ENCODE peak calls at places on chromosomes 12 and 14, in five cellular contexts. R is stimulated activated CD4-positive, alpha-beta T cell treated with anti-CD3 and anti-CD28 coated beads, TNF-alpha, amount 100 ng/mL, for 1 hour; M is B cell; Q is germinal center; K is BJ. I is an unnamed sample.

GRCh38 chr14:34043627-34044372 is 92.9 kb upstream of the EGLN3 start:
- DNase-seq in R (peak), M (no peak), Q (no peak), K (no peak), I (peak)

GRCh38 chr14:33509927-33510535 is 440.8 kb downstream of the EGLN3 start:
- DNase-seq in R (no peak), M (no peak), Q (no peak), K (peak), I (no peak)

GRCh38 chr12:19755141-19755540 is 315.8 kb downstream of the AEBP2 start:
- DNase-seq in R (no peak), M (no peak), Q (no peak), K (no peak), I (no peak)

GRCh38 chr14:69625299-69626131 is 14.1 kb downstream of the SUSD6 start:
- DNase-seq in R (peak), M (no peak), Q (peak), K (no peak), I (peak)

GRCh38 chr12:104295954-104296353 is 7.6 kb upstream of the EID3 start:
- DNase-seq in R (no peak), M (no peak), Q (no peak), K (no peak), I (no peak)

GRCh38 chr12:1666685-1667162 is 24.1 kb upstream of the ADIPOR2 start:
- DNase-seq in R (no peak), M (no peak), Q (no peak), K (no peak), I (no peak)

GRCh38 chr14:73634333-73634833 is 10.4 kb upstream of the DNAL1 start:
- DNase-seq in R (no peak), M (no peak), Q (no peak), K (no peak), I (no peak)

GRCh38 chr12:33012226-33012625 is 115.6 kb upstream of the PKP2 start:
- DNase-seq in R (no peak), M (no peak), Q (no peak), K (no peak), I (no peak)

GRCh38 chr12:132407525-132407924 is 78.1 kb upstream of the GALNT9 start:
- DNase-seq in R (no peak), M (no peak), Q (no peak), K (no peak), I (no peak)

GRCh38 chr14:36810209-36810608 is 148.5 kb downstream of the PAX9 start:
- DNase-seq in R (no peak), M (no peak), Q (no peak), K (no peak), I (no peak)

GRCh38 chr12:102063066-102063465 is 1.3 kb upstream of the WASHC3 start:
- DNase-seq in R (no peak), M (no peak), Q (no peak), K (no peak), I (no peak)

GRCh38 chr14:76810953-76811400 is 1.7 kb downstream of the ANGEL1 start:
- DNase-seq in R (no peak), M (no peak), Q (peak), K (no peak), I (no peak)

GRCh38 chr12:100913872-100914600 is 119.5 kb downstream of the ANO4 start:
- DNase-seq in R (no peak), M (no peak), Q (no peak), K (peak), I (no peak)

I was measured in mucosa of gallbladder.